ENCODE peak calls at places on chromosome 3, in six cellular contexts. C is spleen, V is HepG2, I is lower leg skin, P is stomach, A is uterus. T is an unnamed sample.

GRCh38 chr3:11445883-11446282 is 173.7 kb downstream of the ATG7 start:
- DNase-seq in V (no peak), I (no peak), C (no peak), A (peak), P (no peak), T (no peak)

GRCh38 chr3:136604961-136605360 is 147.2 kb downstream of the STAG1 start:
- DNase-seq in A (no peak), P (no peak), V (no peak), I (no peak), C (no peak), T (no peak)

GRCh38 chr3:112089956-112090898 is 4.0 kb downstream of the C3orf52 start:
- DNase-seq in A (no peak), I (no peak), C (no peak), P (no peak), V (no peak), T (no peak)

GRCh38 chr3:99846472-99846871 is 28.8 kb downstream of the CMSS1 start:
- DNase-seq in C (no peak), V (peak), P (no peak), A (peak), I (peak), T (no peak)

GRCh38 chr3:174397848-174398247 is 461.3 kb upstream of the NAALADL2 start:
- DNase-seq in I (no peak), V (peak), C (no peak), A (no peak), P (no peak), T (no peak)

GRCh38 chr3:181382656-181383055 is 329.1 kb upstream of the SOX2 start:
- DNase-seq in A (no peak), P (no peak), C (no peak), I (no peak), V (no peak), T (no peak)

GRCh38 chr3:179853176-179853575 is 183.6 kb downstream of the PEX5L start:
- DNase-seq in I (no peak), V (no peak), P (no peak), A (no peak), C (no peak), T (no peak)

GRCh38 chr3:17639257-17639656 is 103.2 kb downstream of the TBC1D5 start:
- DNase-seq in P (no peak), I (no peak), V (no peak), A (no peak), C (no peak), T (no peak)

GRCh38 chr3:58874795-58875194 is 175.0 kb downstream of the CFAP20DC start:
- DNase-seq in I (no peak), A (no peak), V (no peak), C (no peak), P (no peak), T (no peak)

GRCh38 chr3:149577801-149578200 is 80.0 kb downstream of the WWTR1 start:
- DNase-seq in V (no peak), P (no peak), I (no peak), A (no peak), C (no peak), T (no peak)

GRCh38 chr3:134677196-134677986 is 26.6 kb upstream of the KY start:
- DNase-seq in C (no peak), P (no peak), A (no peak), I (no peak), V (peak), T (no peak)

GRCh38 chr3:133967992-133968892 is 61.5 kb downstream of the SLCO2A1 start:
- DNase-seq in P (no peak), I (no peak), C (peak), A (no peak), V (no peak), T (no peak)

GRCh38 chr3:8491750-8492149 is 9.9 kb upstream of the LMCD1 start:
- DNase-seq in I (peak), P (no peak), V (no peak), A (no peak), C (no peak), T (peak)

GRCh38 chr3:157135671-157136396 is 24.1 kb downstream of the CCNL1 start:
- DNase-seq in I (no peak), P (no peak), A (peak), C (no peak), V (peak), T (no peak)

GRCh38 chr3:32157600-32158264 is 51.3 kb downstream of the GPD1L start:
- DNase-seq in A (no peak), I (no peak), V (no peak), P (no peak), C (no peak), T (no peak)

GRCh38 chr3:13429631-13430291 is 9.6 kb upstream of the NUP210 start:
- DNase-seq in C (no peak), P (no peak), A (no peak), V (no peak), I (no peak), T (no peak)

GRCh38 chr3:128081846-128082245 is 29.6 kb downstream of the SEC61A1 start:
- DNase-seq in A (no peak), V (no peak), I (no peak), P (no peak), C (no peak), T (no peak)

GRCh38 chr3:45665101-45665572 is 24.1 kb upstream of the SACM1L start:
- DNase-seq in C (no peak), P (peak), I (no peak), V (peak), A (no peak), T (no peak)

GRCh38 chr3:67384790-67385397 is 269.5 kb downstream of the SUCLG2 start:
- DNase-seq in V (peak), I (no peak), A (no peak), C (peak), P (peak), T (no peak)

GRCh38 chr3:52299247-52299657 is 11.6 kb downstream of the GLYCTK start:
- DNase-seq in V (no peak), P (no peak), I (no peak), A (no peak), C (no peak), T (no peak)

GRCh38 chr3:40097507-40098117 is 211.9 kb upstream of the EIF1B start:
- DNase-seq in C (no peak), P (no peak), A (no peak), I (no peak), V (no peak), T (no peak)

GRCh38 chr3:99871231-99871898 is 53.7 kb downstream of the CMSS1 start:
- DNase-seq in A (no peak), P (no peak), V (no peak), I (no peak), C (no peak), T (no peak)

GRCh38 chr3:12675115-12675810 is 11.3 kb upstream of the RAF1 start:
- DNase-seq in C (peak), P (no peak), I (no peak), A (no peak), V (no peak), T (peak)

GRCh38 chr3:45760878-45761711 is 35.2 kb downstream of the SLC6A20 start:
- DNase-seq in A (peak), V (peak), C (no peak), I (no peak), P (peak), T (peak)

GRCh38 chr3:114365909-114366308 is 72.1 kb downstream of the TIGIT start:
- DNase-seq in V (no peak), P (no peak), C (no peak), I (no peak), A (no peak), T (no peak)

GRCh38 chr3:111076732-111077131 is 5.1 kb downstream of the NECTIN3 start:
- DNase-seq in I (no peak), P (no peak), A (no peak), C (no peak), V (no peak), T (no peak)

GRCh38 chr3:14819671-14820070 is 909 bp downstream of the FGD5 start:
- DNase-seq in I (no peak), P (no peak), V (no peak), A (no peak), C (no peak), T (no peak)

GRCh38 chr3:101070260-101071121 is 77.3 kb upstream of the ABI3BP start:
- DNase-seq in V (peak), C (peak), I (no peak), P (peak), A (no peak), T (no peak)

GRCh38 chr3:165507060-165507459 is 310.9 kb upstream of the SLITRK3 start:
- DNase-seq in P (no peak), A (no peak), V (no peak), C (no peak), I (no peak), T (no peak)

GRCh38 chr3:140360332-140360731 is 317.5 kb upstream of the TRIM42 start:
- DNase-seq in V (no peak), I (no peak), P (no peak), C (no peak), A (no peak), T (no peak)

GRCh38 chr3:23840521-23840920 is 34.8 kb downstream of the UBE2E1 start:
- DNase-seq in A (no peak), C (no peak), P (no peak), V (peak), I (no peak), T (no peak)
- TF ChIP-seq CTCF in A (no peak), C (no peak), P (no peak), V (no peak), I (no peak), T (no peak)

DNA sequence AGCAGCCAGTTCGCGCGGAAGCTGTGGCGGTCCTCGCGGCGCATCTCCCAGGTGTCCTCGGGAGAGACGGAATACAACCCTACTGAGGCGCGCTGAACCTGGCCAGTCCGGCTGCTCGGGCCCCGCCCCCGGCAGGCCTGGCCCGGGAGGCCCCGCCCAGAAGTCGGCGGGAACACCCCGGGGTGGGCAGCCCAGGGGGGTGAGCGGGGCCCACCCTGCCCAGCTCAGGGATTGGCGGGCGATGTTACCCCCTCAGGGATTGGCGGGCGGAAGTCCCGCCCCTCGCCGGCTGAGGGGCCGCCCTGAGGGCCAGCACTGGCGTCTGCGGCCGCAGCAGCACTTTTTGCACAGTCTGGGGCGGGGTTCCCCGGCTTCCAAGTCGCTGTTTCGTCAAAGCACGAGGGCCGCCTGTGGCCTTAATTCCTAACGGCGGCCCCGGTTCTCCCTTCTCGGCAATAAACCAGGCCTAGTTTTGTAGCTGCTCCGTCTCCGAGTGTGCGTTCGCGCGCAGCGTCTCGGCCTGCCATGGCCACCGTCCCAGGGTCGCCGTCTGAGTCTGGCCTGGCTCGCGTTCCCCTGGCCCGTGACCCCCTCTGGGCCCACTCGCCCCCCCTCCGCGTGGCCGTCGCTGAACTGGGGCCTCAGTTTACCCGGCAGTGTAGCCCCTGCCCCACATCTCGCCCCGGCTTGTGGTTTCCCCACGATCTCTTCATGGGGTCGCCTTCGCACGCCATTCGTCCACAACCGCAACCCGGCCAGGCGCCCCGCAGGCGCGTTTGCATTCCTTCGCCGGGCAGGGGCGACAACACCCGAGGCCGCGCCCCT is 30.0 kb downstream of the NBEAL2 start:
- DNase-seq in C (peak), A (peak), P (peak), V (no peak), I (peak), T (peak)
- TF ChIP-seq POLR2A in C (no peak), A (peak), P (no peak), V (no peak), I (no peak), T (no peak)

GRCh38 chr3:71579934-71580318 is 3.6 kb downstream of the FOXP1 start:
- DNase-seq in A (no peak), P (no peak), I (no peak), V (peak), C (no peak), T (no peak)
- H3K4me3 ChIP-seq in A (peak), P (peak), I (no peak), V (peak), C (peak), T (peak)

DNA sequence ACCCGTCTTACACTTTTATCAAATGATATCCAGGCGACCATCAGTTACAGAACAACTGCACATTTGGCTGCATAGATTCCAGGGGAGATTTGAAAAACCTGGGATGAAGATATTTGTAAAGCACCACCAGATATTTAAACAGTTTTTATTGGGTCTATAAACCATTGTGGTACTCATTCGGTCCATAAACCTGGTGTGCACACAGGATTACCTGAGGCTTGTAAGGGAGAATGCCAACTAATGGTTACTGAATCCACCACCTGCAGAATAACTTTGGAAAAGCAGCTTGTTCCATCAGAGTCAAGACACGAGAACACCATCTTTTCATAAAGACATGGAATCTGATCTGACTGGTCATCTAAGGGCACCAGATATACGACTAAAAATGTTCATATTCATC is 80.6 kb downstream of the P3H2 start:
- DNase-seq in I (no peak), C (no peak), P (no peak), A (no peak), V (no peak), T (no peak)
- TF ChIP-seq CTCF in I (no peak), C (no peak), P (no peak), A (no peak), V (no peak), T (no peak)

DNA sequence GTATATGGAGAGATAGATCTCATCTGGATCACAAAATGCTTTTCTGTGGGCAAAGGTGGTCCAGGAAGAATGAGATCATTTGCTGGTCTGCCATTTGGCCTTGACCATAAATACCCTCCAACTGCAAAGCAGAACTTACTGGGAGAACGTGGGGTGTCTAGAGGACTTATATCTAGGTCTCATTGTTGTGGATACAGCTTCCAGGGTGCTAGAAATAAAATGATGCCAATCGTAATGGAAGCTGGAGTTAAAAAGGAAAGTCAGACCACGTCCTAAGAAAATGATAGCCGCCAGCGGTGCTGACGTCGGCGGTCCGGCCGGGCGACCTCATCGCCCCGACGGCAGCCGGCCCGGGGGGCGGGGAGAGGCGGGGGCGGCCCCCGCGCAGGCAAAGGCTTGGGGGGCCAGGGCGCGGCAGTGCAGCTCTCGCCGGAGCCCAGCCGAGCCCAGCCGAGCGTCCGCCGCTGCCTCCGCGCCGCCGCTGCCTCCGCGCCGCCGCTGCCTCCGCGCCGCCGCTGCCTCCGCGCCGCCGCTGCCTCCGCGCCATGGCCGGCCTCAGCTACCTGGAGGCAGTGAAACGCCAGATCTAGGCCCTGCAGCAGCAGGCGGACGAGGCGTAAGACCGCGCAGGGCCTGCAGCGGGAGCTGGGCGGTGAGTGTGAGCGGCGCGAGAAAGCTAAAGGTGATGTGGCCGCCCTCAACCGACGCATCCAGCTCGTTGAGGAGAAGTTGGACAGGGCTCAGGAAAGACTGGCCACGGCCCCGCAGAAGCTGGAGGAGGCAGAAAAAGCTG is 89.5 kb downstream of the EOMES start:
- DNase-seq in P (peak), I (no peak), V (peak), C (peak), A (peak), T (no peak)
- TF ChIP-seq POLR2A in P (no peak), I (no peak), V (no peak), C (no peak), A (no peak), T (no peak)

DNA sequence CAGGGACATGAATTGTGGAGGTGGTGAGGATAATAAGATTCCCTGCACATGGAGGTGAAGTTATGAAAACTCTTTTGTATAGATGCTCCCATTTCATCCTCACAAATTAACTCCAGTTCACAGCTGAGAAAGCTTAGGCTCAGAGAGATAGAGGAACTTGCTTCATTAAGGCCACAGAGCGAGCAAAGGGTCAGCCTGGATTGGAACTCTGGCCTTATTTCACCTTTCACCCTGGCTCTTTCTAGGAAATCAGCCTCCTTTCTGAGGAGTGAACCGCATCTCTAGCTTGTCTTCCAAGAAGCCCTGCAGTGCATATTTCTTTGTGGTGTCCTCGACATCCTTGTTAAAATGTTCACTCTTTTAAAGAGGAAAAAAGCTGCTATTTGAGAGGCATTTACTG is 58.0 kb upstream of the SLC25A26 start:
- DNase-seq in I (no peak), C (no peak), A (no peak), V (no peak), P (no peak), T (no peak)
- H3K4me3 ChIP-seq in I (no peak), C (no peak), A (no peak), V (no peak), P (no peak), T (no peak)

GRCh38 chr3:116864627-116864927 is 155.0 kb downstream of the TUSC7 start:
- DNase-seq in P (no peak), A (no peak), C (no peak), I (no peak), V (no peak), T (no peak)
- TF ChIP-seq CTCF in P (no peak), A (no peak), C (no peak), I (no peak), V (no peak), T (no peak)

DNA sequence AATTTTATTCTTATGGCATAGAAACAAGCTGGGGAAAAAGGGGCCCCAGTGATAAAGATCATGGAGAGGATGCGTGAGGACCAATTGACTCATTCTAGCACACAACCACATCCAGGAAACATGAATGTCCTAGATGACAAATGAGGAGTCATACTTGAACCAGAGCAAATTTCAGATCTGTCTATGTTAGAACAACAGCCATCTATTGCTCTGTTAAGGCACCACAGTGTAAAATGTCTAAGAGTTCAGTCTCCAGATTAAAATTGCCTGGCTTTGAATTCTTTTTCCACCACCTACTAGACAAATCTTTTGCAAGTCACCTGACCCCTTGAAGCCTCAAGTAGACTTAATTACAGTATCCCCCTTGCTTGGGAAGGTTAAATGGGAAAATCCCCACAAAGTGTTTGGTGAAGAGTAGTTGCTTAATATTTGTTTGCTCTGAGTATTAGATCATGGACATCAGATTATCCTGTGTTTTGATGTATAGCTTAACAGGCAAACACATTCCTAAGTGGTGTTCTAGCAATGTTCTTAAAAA is 258.7 kb upstream of the TGFBR2 start:
- DNase-seq in V (peak), A (no peak), I (no peak), P (no peak), C (no peak), T (no peak)
- TF ChIP-seq POLR2A in V (no peak), A (no peak), I (no peak), P (no peak), C (no peak), T (no peak)

DNA sequence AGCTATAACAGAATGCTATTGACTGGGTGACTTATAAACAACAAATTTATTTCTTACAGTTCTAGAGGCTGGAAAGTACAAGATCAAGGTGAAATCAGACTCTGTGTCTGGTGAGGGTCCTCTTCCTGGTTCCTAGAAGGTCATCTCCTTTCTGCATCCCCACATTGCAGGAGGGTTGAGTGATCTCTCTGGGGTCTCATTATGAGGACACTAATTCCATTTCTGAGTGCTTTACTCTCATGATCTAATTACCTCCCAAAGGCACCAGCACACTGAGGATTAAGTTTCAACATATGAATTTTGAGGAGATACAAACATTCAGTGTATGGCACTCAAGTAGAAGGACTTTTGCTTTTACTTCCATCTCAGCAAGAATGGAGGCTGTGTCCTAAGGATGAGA is 534.1 kb upstream of the KCNMB2 start:
- DNase-seq in C (no peak), P (no peak), A (no peak), V (no peak), I (no peak), T (no peak)
- H3K4me3 ChIP-seq in C (no peak), P (no peak), A (no peak), V (no peak), I (no peak), T (no peak)

T was measured in suprapubic skin.